ENCODE peak calls at places on chromosomes 5 and 9, in seven cellular contexts. One of them, this sample, is unnamed.

GRCh38 chr5:147098233-147098790 is 136.5 kb upstream of the STK32A start:
- DNase-seq in Peyer's patch: no peak
- DNase-seq in cardiac muscle cell: peak
- DNase-seq in testis: peak
- DNase-seq in MM.1S: peak
- DNase-seq in adrenal gland: peak
- DNase-seq in pancreas: peak
- DNase-seq in this sample: peak

GRCh38 chr5:2006193-2006970 is 123.7 kb upstream of the IRX4 start:
- DNase-seq in Peyer's patch: no peak
- DNase-seq in cardiac muscle cell: no peak
- DNase-seq in testis: no peak
- DNase-seq in MM.1S: no peak
- DNase-seq in adrenal gland: no peak
- DNase-seq in pancreas: no peak
- DNase-seq in this sample: no peak

GRCh38 chr5:1376921-1377320 is 32.0 kb upstream of the CLPTM1L start:
- DNase-seq in Peyer's patch: peak
- DNase-seq in cardiac muscle cell: no peak
- DNase-seq in testis: no peak
- DNase-seq in MM.1S: no peak
- DNase-seq in adrenal gland: no peak
- DNase-seq in pancreas: no peak
- DNase-seq in this sample: no peak

GRCh38 chr5:172688735-172689572 is 47.9 kb downstream of the NEURL1B start:
- DNase-seq in Peyer's patch: no peak
- DNase-seq in cardiac muscle cell: peak
- DNase-seq in testis: peak
- DNase-seq in MM.1S: no peak
- DNase-seq in adrenal gland: no peak
- DNase-seq in pancreas: peak
- DNase-seq in this sample: peak

GRCh38 chr5:159094745-159095144 is 5.0 kb downstream of the EBF1 start:
- DNase-seq in Peyer's patch: no peak
- DNase-seq in cardiac muscle cell: peak
- DNase-seq in testis: peak
- DNase-seq in MM.1S: peak
- DNase-seq in adrenal gland: peak
- DNase-seq in pancreas: no peak
- DNase-seq in this sample: peak

GRCh38 chr9:69645488-69645887 is 26.7 kb downstream of the APBA1 start:
- DNase-seq in Peyer's patch: no peak
- DNase-seq in cardiac muscle cell: no peak
- DNase-seq in testis: no peak
- DNase-seq in MM.1S: no peak
- DNase-seq in adrenal gland: peak
- DNase-seq in pancreas: peak
- DNase-seq in this sample: no peak

GRCh38 chr5:176870110-176870591 is 29.0 kb downstream of the HK3 start:
- DNase-seq in Peyer's patch: no peak
- DNase-seq in cardiac muscle cell: peak
- DNase-seq in testis: no peak
- DNase-seq in MM.1S: peak
- DNase-seq in adrenal gland: peak
- DNase-seq in pancreas: no peak
- DNase-seq in this sample: no peak

GRCh38 chr5:141876628-141877477 is 1.4 kb downstream of the PCDH1 start:
- DNase-seq in Peyer's patch: peak
- DNase-seq in cardiac muscle cell: no peak
- DNase-seq in testis: peak
- DNase-seq in MM.1S: no peak
- DNase-seq in adrenal gland: no peak
- DNase-seq in pancreas: peak
- DNase-seq in this sample: no peak

GRCh38 chr5:31346896-31347557 is 153.5 kb downstream of the CDH6 start:
- DNase-seq in Peyer's patch: no peak
- DNase-seq in cardiac muscle cell: no peak
- DNase-seq in testis: no peak
- DNase-seq in MM.1S: no peak
- DNase-seq in adrenal gland: no peak
- DNase-seq in pancreas: no peak
- DNase-seq in this sample: no peak

DNA sequence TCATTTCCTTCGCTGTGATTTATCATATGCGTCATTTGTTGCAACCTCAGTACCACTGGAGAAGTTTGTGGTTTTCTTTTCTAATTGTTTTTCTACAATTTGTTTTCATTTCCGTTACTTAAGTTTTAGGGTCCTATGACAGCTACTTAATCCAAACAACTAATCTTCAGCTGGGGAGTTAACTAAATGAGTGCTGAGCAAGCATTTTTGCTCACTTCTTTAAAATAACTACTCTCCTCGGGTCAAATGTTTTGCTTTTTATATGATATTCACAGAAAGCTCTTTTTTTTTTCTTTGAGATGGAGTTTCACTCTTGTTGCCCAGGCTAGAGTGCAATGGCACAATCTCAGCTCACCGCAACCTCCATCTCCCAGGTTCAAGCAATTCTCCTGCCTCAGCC is 14.6 kb upstream of the ICE1 start:
- DNase-seq in Peyer's patch: no peak
- DNase-seq in cardiac muscle cell: no peak
- DNase-seq in testis: no peak
- DNase-seq in MM.1S: no peak
- DNase-seq in adrenal gland: no peak
- DNase-seq in pancreas: no peak
- DNase-seq in this sample: no peak
- H3K4me3 ChIP-seq in Peyer's patch: no peak
- H3K4me3 ChIP-seq in cardiac muscle cell: no peak
- H3K4me3 ChIP-seq in testis: no peak
- H3K4me3 ChIP-seq in MM.1S: no peak
- H3K4me3 ChIP-seq in adrenal gland: no peak
- H3K4me3 ChIP-seq in pancreas: no peak
- H3K4me3 ChIP-seq in this sample: no peak

DNA sequence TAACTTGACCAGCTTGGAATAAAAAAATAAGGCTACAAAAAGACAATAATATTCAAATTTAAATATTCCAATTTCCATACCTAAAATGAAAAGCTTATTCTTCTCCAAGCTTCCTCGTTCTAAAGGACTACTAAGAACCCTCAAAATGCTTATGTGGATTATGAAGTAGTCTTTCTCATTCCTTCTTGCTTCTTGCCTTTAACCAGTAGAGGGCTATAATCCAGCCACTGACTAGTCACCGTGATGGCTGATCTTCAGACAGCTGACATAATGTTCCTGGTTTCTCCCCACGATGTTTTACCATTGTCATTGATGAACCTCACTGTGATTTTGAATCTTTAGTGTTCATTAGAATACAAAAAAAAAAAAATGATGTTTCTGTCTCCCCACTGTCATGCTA is 515.3 kb downstream of the TLE1 start:
- DNase-seq in Peyer's patch: no peak
- DNase-seq in cardiac muscle cell: no peak
- DNase-seq in testis: no peak
- DNase-seq in MM.1S: no peak
- DNase-seq in adrenal gland: no peak
- DNase-seq in pancreas: no peak
- DNase-seq in this sample: no peak
- H3K4me3 ChIP-seq in Peyer's patch: no peak
- H3K4me3 ChIP-seq in cardiac muscle cell: no peak
- H3K4me3 ChIP-seq in testis: no peak
- H3K4me3 ChIP-seq in MM.1S: no peak
- H3K4me3 ChIP-seq in adrenal gland: no peak
- H3K4me3 ChIP-seq in pancreas: no peak
- H3K4me3 ChIP-seq in this sample: no peak

DNA sequence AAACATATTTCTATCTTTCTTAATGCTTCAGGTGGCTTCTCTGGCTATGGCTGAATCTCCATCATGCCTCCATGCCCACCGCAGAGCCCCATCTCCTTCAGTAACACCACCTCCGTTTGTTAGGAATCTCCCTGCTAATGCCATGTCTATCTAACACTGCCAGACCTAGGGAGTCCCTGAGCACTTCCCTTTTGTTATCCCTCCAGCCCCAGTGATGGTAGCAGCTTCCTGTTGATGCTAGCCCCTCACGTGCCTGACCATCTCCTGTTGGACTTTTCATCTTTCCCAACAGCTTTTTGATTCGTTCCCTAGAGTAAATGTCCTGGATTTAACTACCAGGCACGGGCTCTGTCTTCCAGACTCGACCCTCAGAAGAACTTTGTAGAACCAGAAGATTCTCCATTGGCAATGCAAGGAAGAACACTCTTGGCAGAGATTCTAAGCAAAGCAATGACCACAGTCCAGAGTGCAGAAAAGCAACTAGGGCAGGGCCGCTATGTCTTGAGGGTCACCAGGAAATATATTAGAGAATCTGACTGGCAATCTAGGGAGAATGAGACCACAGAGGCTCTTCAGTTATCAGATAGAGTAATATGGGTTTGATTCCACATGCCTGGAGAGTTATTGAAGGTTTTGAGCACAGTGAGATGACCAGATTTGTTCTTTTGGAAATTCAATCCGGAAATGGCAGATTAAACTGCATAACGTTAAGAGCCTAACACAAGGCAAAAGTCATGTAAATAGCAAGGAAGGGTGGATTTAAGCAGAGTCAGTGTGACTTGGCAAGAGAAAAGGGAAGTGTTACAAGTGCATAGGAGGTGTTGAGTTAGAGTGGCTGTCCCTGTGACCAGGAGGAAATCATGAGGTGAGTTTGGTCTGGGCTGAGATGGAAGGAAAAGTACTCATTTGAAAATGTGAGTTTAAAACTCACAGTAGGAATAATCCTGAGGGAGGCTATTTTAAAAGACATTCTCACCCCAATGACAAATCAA is 555.2 kb downstream of the ACTL7B start:
- DNase-seq in Peyer's patch: no peak
- DNase-seq in cardiac muscle cell: no peak
- DNase-seq in testis: no peak
- DNase-seq in MM.1S: no peak
- DNase-seq in adrenal gland: no peak
- DNase-seq in pancreas: no peak
- DNase-seq in this sample: no peak
- H3K4me3 ChIP-seq in Peyer's patch: no peak
- H3K4me3 ChIP-seq in cardiac muscle cell: no peak
- H3K4me3 ChIP-seq in testis: no peak
- H3K4me3 ChIP-seq in MM.1S: no peak
- H3K4me3 ChIP-seq in adrenal gland: no peak
- H3K4me3 ChIP-seq in pancreas: no peak
- H3K4me3 ChIP-seq in this sample: no peak

DNA sequence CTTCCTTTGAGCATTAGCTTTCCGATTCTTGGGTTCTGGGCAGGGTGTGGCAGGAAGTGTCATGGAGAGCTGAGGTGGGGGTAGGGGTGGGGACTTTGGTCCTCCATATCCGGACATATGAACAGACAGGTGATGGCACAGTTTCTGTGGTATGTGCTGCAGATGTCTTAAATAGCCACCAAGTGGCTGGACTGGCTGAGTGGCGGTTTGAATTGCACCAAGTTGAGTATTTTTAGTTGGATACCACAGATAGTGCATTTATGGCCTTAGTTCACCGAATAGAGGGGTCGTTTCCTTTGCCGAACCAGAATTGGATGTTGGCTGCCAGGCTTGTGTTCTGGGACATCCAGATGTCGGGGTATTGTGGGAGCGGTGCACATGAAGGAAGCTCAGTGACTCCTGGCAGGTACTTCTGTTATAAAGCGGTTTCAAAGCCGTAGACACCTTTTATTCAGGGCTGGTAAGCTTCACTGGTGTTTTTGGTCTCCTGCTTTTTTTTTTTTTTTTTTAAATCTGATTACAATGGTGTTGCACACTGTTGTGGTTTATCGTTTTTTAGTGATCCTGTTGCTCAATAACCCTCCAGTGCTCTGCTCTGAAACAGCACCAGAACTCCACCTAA is 15.1 kb upstream of the TNFAIP8 start:
- DNase-seq in Peyer's patch: no peak
- DNase-seq in cardiac muscle cell: no peak
- DNase-seq in testis: no peak
- DNase-seq in MM.1S: peak
- DNase-seq in adrenal gland: no peak
- DNase-seq in pancreas: no peak
- DNase-seq in this sample: peak
- H3K4me3 ChIP-seq in Peyer's patch: no peak
- H3K4me3 ChIP-seq in cardiac muscle cell: no peak
- H3K4me3 ChIP-seq in testis: no peak
- H3K4me3 ChIP-seq in MM.1S: peak
- H3K4me3 ChIP-seq in adrenal gland: no peak
- H3K4me3 ChIP-seq in pancreas: no peak
- H3K4me3 ChIP-seq in this sample: peak

GRCh38 chr9:111250836-111251452 is 79.1 kb downstream of the OR2K2 start:
- DNase-seq in Peyer's patch: no peak
- DNase-seq in cardiac muscle cell: no peak
- DNase-seq in testis: no peak
- DNase-seq in MM.1S: no peak
- DNase-seq in adrenal gland: no peak
- DNase-seq in pancreas: no peak
- DNase-seq in this sample: no peak
- H3K4me3 ChIP-seq in Peyer's patch: no peak
- H3K4me3 ChIP-seq in cardiac muscle cell: no peak
- H3K4me3 ChIP-seq in testis: no peak
- H3K4me3 ChIP-seq in MM.1S: no peak
- H3K4me3 ChIP-seq in adrenal gland: no peak
- H3K4me3 ChIP-seq in pancreas: no peak
- H3K4me3 ChIP-seq in this sample: no peak